ENCODE peak calls at places on chromosomes 2 and 18, in nine cellular contexts. I, R, M, V, G, B, K, A and O are unnamed samples.

GRCh38 chr2:10775036-10775780 is 37.4 kb downstream of the PDIA6 start:
- DNase-seq in I (no peak), R (peak), M (no peak), V (no peak), G (peak), B (no peak), K (no peak), A (no peak), O (no peak)

GRCh38 chr2:153601812-153602211 is 123.2 kb upstream of the RPRM start:
- DNase-seq in I (no peak), R (no peak), M (no peak), V (no peak), G (no peak), B (no peak), K (no peak), A (no peak), O (no peak)

GRCh38 chr2:180934911-180935310 is 45.5 kb upstream of the UBE2E3 start:
- DNase-seq in I (no peak), R (no peak), M (no peak), V (no peak), G (no peak), B (no peak), K (no peak), A (no peak), O (no peak)

GRCh38 chr18:2424420-2424819 is 146.9 kb downstream of the METTL4 start:
- DNase-seq in I (no peak), R (no peak), M (no peak), V (no peak), G (no peak), B (no peak), K (no peak), A (no peak), O (no peak)

GRCh38 chr2:68726608-68727367 is 7.8 kb upstream of the ARHGAP25 start:
- DNase-seq in I (peak), R (no peak), M (no peak), V (peak), G (no peak), B (no peak), K (no peak), A (peak), O (peak)

GRCh38 chr2:179447839-179448447 is 183.3 kb upstream of the SESTD1 start:
- DNase-seq in I (no peak), R (no peak), M (no peak), V (no peak), G (no peak), B (no peak), K (no peak), A (no peak), O (no peak)

GRCh38 chr2:47520825-47521665 is 118.1 kb downstream of the MSH2 start:
- DNase-seq in I (peak), R (no peak), M (peak), V (peak), G (peak), B (peak), K (no peak), A (peak), O (peak)

GRCh38 chr18:42231796-42232195 is 276.8 kb downstream of the PIK3C3 start:
- DNase-seq in I (no peak), R (no peak), M (no peak), V (no peak), G (no peak), B (no peak), K (no peak), A (no peak), O (no peak)

GRCh38 chr2:220188031-220188430 is 560.6 kb downstream of the SLC4A3 start:
- DNase-seq in I (no peak), R (no peak), M (peak), V (peak), G (no peak), B (no peak), K (no peak), A (no peak), O (no peak)

GRCh38 chr2:28643911-28644334 is 107.7 kb upstream of the PPP1CB start:
- DNase-seq in I (no peak), R (no peak), M (no peak), V (peak), G (no peak), B (no peak), K (no peak), A (no peak), O (no peak)

GRCh38 chr2:187943772-187944369 is 347.8 kb upstream of the GULP1 start:
- DNase-seq in I (no peak), R (no peak), M (no peak), V (no peak), G (no peak), B (no peak), K (no peak), A (no peak), O (no peak)

GRCh38 chr18:21453512-21453862 is 147.0 kb downstream of the ESCO1 start:
- DNase-seq in I (no peak), R (no peak), M (no peak), V (peak), G (no peak), B (no peak), K (no peak), A (no peak), O (no peak)

GRCh38 chr2:69565431-69565839 is 78.1 kb downstream of the AAK1 start:
- DNase-seq in I (peak), R (peak), M (peak), V (no peak), G (peak), B (peak), K (peak), A (peak), O (peak)

GRCh38 chr2:240565267-240566202 is 2.7 kb upstream of the RNPEPL1 start:
- DNase-seq in I (peak), R (no peak), M (peak), V (peak), G (peak), B (peak), K (peak), A (peak), O (peak)

DNA sequence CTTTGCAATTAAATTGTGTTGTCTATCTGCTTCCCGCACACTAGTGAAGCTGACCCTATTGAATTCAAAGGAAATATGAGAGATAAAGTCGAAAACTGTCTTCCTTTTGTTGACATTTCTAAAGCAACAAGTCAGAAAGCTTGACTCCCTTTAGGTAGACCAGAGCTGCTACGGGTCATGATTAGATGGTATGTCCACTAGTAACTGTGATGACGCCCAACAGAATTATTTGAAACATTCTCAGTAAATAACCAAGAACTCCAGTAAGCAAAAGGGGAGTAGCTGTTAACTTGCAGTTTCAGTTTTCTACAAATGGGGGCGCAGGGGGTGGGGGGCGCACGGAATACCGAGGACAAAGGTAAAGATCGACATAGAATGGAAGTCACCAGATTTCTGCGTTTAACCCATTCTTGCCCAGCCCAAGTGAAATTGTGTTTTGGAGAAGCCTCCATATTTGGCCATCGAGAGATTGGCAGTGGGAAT is 56.4 kb downstream of the CRIM1 start:
- DNase-seq in I (no peak), R (peak), M (no peak), V (no peak), G (peak), B (no peak), K (no peak), A (no peak), O (no peak)
- TF ChIP-seq CTCF in I (no peak), R (peak), M (no peak), V (no peak), G (peak), B (no peak), K (peak), A (no peak), O (no peak)

DNA sequence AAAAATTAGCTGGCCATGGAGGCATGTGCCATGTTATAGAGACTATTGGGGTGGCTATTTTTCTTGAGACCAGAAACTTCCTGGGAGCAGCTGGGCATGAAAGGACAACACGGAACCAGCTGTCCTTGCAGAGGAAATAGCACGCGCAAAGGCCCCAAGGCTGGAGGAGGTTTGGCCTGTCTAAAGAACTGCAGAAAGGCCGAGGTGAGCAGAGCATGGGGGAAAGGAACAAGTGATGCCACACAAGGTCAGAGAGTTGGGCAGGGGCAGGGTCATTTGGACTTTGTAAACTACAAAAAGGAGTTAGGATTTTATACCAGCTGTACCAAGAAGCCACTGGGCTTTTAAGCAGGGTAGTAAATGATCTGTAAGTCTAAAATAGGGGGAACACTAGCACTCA is 46.6 kb upstream of the CNOT11 start:
- DNase-seq in I (no peak), R (no peak), M (no peak), V (no peak), G (no peak), B (no peak), K (no peak), A (no peak), O (no peak)
- TF ChIP-seq CTCF in I (no peak), R (no peak), M (no peak), V (no peak), G (no peak), B (no peak), K (no peak), A (no peak), O (no peak)

GRCh38 chr2:226730487-226730886 is 69.1 kb downstream of the IRS1 start:
- DNase-seq in I (no peak), R (peak), M (no peak), V (no peak), G (peak), B (no peak), K (peak), A (no peak), O (no peak)
- TF ChIP-seq CTCF in I (no peak), R (peak), M (no peak), V (no peak), G (peak), B (no peak), K (no peak), A (no peak), O (no peak)

GRCh38 chr18:31554776-31555175 is 36.9 kb upstream of the TTR start:
- DNase-seq in I (no peak), R (no peak), M (no peak), V (no peak), G (no peak), B (no peak), K (no peak), A (no peak), O (no peak)

GRCh38 chr18:31557446-31557845 is 34.2 kb upstream of the TTR start:
- DNase-seq in I (no peak), R (no peak), M (no peak), V (no peak), G (peak), B (no peak), K (no peak), A (no peak), O (no peak)

GRCh38 chr18:31555971-31556747 is 35.5 kb upstream of the TTR start:
- DNase-seq in I (peak), R (peak), M (peak), V (peak), G (peak), B (no peak), K (peak), A (no peak), O (peak)

GRCh38 chr18:31551883-31552282 is 39.8 kb upstream of the TTR start:
- DNase-seq in I (no peak), R (no peak), M (no peak), V (no peak), G (no peak), B (no peak), K (no peak), A (no peak), O (no peak)

DNA sequence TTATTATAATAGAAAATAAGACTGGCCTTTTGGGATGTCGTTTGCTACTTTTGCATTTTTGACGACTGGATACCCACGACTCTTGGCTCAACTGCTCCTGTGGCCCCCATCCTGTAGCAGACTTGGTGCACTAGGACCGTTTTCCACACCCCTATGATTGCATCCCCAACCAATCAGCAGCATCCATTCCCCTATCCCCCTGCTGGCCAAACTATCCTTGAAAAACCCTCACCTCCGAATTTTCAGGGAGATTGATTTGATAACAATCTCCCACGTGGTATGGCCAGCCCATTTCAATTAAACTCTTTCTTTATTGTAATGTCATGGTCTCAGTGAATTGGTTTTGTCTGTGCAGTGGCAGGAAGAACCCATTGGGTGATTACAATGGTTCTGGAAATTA is 37.9 kb upstream of the TTR start:
- DNase-seq in I (no peak), R (no peak), M (no peak), V (no peak), G (no peak), B (no peak), K (no peak), A (no peak), O (no peak)
- TF ChIP-seq CTCF in I (no peak), R (peak), M (no peak), V (peak), G (peak), B (no peak), K (no peak), A (no peak), O (no peak)